ENCODE peak calls at places on chromosomes 3 and 15, in five cellular contexts. W, Q, N, U and I are unnamed samples.

GRCh38 chr15:91413142-91413541 is 313.1 kb downstream of the SV2B start:
- DNase-seq in W (no peak), Q (peak), N (no peak), U (no peak), I (no peak)

GRCh38 chr15:89419370-89419984 is 76.9 kb downstream of the RHCG start:
- DNase-seq in W (no peak), Q (peak), N (no peak), U (no peak), I (no peak)

GRCh38 chr3:141103067-141103466 is 51.9 kb downstream of the SPSB4 start:
- DNase-seq in W (no peak), Q (no peak), N (no peak), U (no peak), I (no peak)

GRCh38 chr3:56254835-56255234 is 213.4 kb downstream of the ERC2 start:
- DNase-seq in W (no peak), Q (no peak), N (no peak), U (no peak), I (no peak)

GRCh38 chr15:95131071-95131683 is 899.8 kb downstream of the MCTP2 start:
- DNase-seq in W (no peak), Q (no peak), N (no peak), U (no peak), I (no peak)

GRCh38 chr3:109731639-109732473 is 394.5 kb upstream of the DPPA4 start:
- DNase-seq in W (peak), Q (peak), N (peak), U (no peak), I (peak)

GRCh38 chr15:25864966-25865365 is 1.8 kb upstream of the ATP10A start:
- DNase-seq in W (no peak), Q (no peak), N (peak), U (no peak), I (no peak)

GRCh38 chr15:89971592-89971997 is 29.5 kb upstream of the ZNF710 start:
- DNase-seq in W (peak), Q (peak), N (peak), U (no peak), I (peak)

GRCh38 chr3:66620185-66620803 is 119.5 kb upstream of the LRIG1 start:
- DNase-seq in W (no peak), Q (no peak), N (no peak), U (no peak), I (no peak)

GRCh38 chr3:139448104-139448503 is 28.2 kb downstream of the RBP2 start:
- DNase-seq in W (no peak), Q (peak), N (peak), U (peak), I (no peak)

GRCh38 chr15:88035381-88035780 is 221.2 kb downstream of the NTRK3 start:
- DNase-seq in W (no peak), Q (no peak), N (no peak), U (peak), I (no peak)